ENCODE peak calls at places on chromosomes 11 and 22, in four cellular contexts. A is NCI-H446 treated with DMSO at 0.1 percent for 48 hours, B is Daoy, G is T follicular helper cell. U is an unnamed sample.

GRCh38 chr11:79076526-79077115 is 364.2 kb downstream of the TENM4 start:
- DNase-seq in A (no peak), B (no peak), G (no peak), U (peak; percentile 61)

GRCh38 chr11:69443138-69443967 is 38.1 kb upstream of the LINC01488 start:
- DNase-seq in A (no peak), B (peak; percentile 97), G (peak; percentile 18), U (peak; percentile 98)

GRCh38 chr22:45638834-45639746 is 32.5 kb upstream of the ATXN10 start:
- DNase-seq in A (no peak), B (peak; percentile 81), G (no peak), U (no peak)

GRCh38 chr11:111766834-111767142 is 599 bp upstream of the PPP2R1B start:
- DNase-seq in A (no peak), B (no peak), G (no peak), U (no peak)

GRCh38 chr11:62791501-62792192 is at the start of gene TMEM223:
- DNase-seq in A (peak; percentile 64), B (peak; percentile 88), G (peak; percentile 83), U (peak; percentile 95)

GRCh38 chr22:49733631-49734030 is 94.0 kb downstream of the BRD1 start:
- DNase-seq in A (no peak), B (no peak), G (no peak), U (no peak)

GRCh38 chr11:72738199-72739141 is 13.7 kb downstream of the ARAP1 start:
- DNase-seq in A (no peak), B (no peak), G (no peak), U (no peak)

GRCh38 chr22:17552737-17553136 is 10.6 kb upstream of the SLC25A18 start:
- DNase-seq in A (no peak), B (no peak), G (no peak), U (no peak)

GRCh38 chr11:72041364-72042058 is 38.8 kb downstream of the NUMA1 start:
- DNase-seq in A (peak; percentile 73), B (peak; percentile 64), G (peak; percentile 9), U (peak; percentile 81)

GRCh38 chr22:41931701-41932269 is 5.2 kb upstream of the TNFRSF13C start:
- DNase-seq in A (no peak), B (no peak), G (no peak), U (no peak)

U was measured in A673.